ENCODE peak calls at places on chromosomes 1 and 21, in five cellular contexts. One of them, this sample, is unnamed.

GRCh38 chr21:45078877-45079281 is 4.5 kb downstream of the ADARB1 start:
- DNase-seq in OCI-M1: peak; percentile 34
- DNase-seq in SK-N-MC: no peak
- DNase-seq in upper lobe of left lung: no peak
- DNase-seq in lower lobe of right lung: no peak
- DNase-seq in this sample: no peak

GRCh38 chr21:36901575-36901974 is 64.9 kb downstream of the HLCS start:
- DNase-seq in OCI-M1: no peak
- DNase-seq in SK-N-MC: no peak
- DNase-seq in upper lobe of left lung: no peak
- DNase-seq in lower lobe of right lung: no peak
- DNase-seq in this sample: no peak

GRCh38 chr1:24441480-24441879 is 25.9 kb downstream of the NIPAL3 start:
- DNase-seq in OCI-M1: no peak
- DNase-seq in SK-N-MC: no peak
- DNase-seq in upper lobe of left lung: no peak
- DNase-seq in lower lobe of right lung: no peak
- DNase-seq in this sample: no peak

GRCh38 chr1:209850342-209850979 is 22.7 kb downstream of the UTP25 start:
- DNase-seq in OCI-M1: peak; percentile 54
- DNase-seq in SK-N-MC: peak; percentile 66
- DNase-seq in upper lobe of left lung: no peak
- DNase-seq in lower lobe of right lung: no peak
- DNase-seq in this sample: peak; percentile 81

GRCh38 chr1:226223157-226223785 is at the start of gene MIXL1:
- DNase-seq in OCI-M1: no peak
- DNase-seq in SK-N-MC: no peak
- DNase-seq in upper lobe of left lung: peak; percentile 85
- DNase-seq in lower lobe of right lung: no peak
- DNase-seq in this sample: peak; percentile 69

GRCh38 chr1:201999625-202000238 is 10.7 kb upstream of the ELF3 start:
- DNase-seq in OCI-M1: peak; percentile 58
- DNase-seq in SK-N-MC: no peak
- DNase-seq in upper lobe of left lung: no peak
- DNase-seq in lower lobe of right lung: no peak
- DNase-seq in this sample: peak; percentile 42

GRCh38 chr1:203144661-203145060 is 17.1 kb downstream of the ADORA1 start:
- DNase-seq in OCI-M1: no peak
- DNase-seq in SK-N-MC: no peak
- DNase-seq in upper lobe of left lung: no peak
- DNase-seq in lower lobe of right lung: no peak
- DNase-seq in this sample: no peak

GRCh38 chr21:31945576-31945975 is 72.8 kb downstream of the HUNK start:
- DNase-seq in OCI-M1: no peak
- DNase-seq in SK-N-MC: no peak
- DNase-seq in upper lobe of left lung: no peak
- DNase-seq in lower lobe of right lung: no peak
- DNase-seq in this sample: no peak

GRCh38 chr1:233608988-233609387 is 4.9 kb upstream of the KCNK1 start:
- DNase-seq in OCI-M1: no peak
- DNase-seq in SK-N-MC: no peak
- DNase-seq in upper lobe of left lung: no peak
- DNase-seq in lower lobe of right lung: no peak
- DNase-seq in this sample: no peak

GRCh38 chr1:119449964-119450363 is 35.0 kb downstream of the HSD3B2 start:
- DNase-seq in OCI-M1: peak; percentile 32
- DNase-seq in SK-N-MC: no peak
- DNase-seq in upper lobe of left lung: no peak
- DNase-seq in lower lobe of right lung: no peak
- DNase-seq in this sample: peak; percentile 71

GRCh38 chr1:212133319-212133718 is 97.8 kb downstream of the DTL start:
- DNase-seq in OCI-M1: no peak
- DNase-seq in SK-N-MC: no peak
- DNase-seq in upper lobe of left lung: no peak
- DNase-seq in lower lobe of right lung: no peak
- DNase-seq in this sample: no peak

GRCh38 chr1:11858613-11858967 is at the start of gene NPPB:
- DNase-seq in OCI-M1: no peak
- DNase-seq in SK-N-MC: no peak
- DNase-seq in upper lobe of left lung: no peak
- DNase-seq in lower lobe of right lung: no peak
- DNase-seq in this sample: no peak

GRCh38 chr1:218332416-218332815 is 12.7 kb upstream of the TGFB2 start:
- DNase-seq in OCI-M1: no peak
- DNase-seq in SK-N-MC: no peak
- DNase-seq in upper lobe of left lung: no peak
- DNase-seq in lower lobe of right lung: no peak
- DNase-seq in this sample: no peak